ENCODE peak calls at places on chromosomes 5 and 9, in four cellular contexts. P is GM20000, I is neural crest cell, C is progenitor cell of endocrine pancreas. G is an unnamed sample.
A peak's percentile ranks its signal among the peaks of the same experiment; 100 is the strongest.

GRCh38 chr5:42811591-42812392 is at the start of gene SELENOP:
- DNase-seq in P (no peak), I (no peak), C (peak; percentile 23), G (peak; percentile 84)

GRCh38 chr5:124203308-124203707 is 543.1 kb downstream of the ZNF608 start:
- DNase-seq in P (no peak), I (no peak), C (no peak), G (no peak)

GRCh38 chr5:109281136-109281690 is 128.6 kb downstream of the PJA2 start:
- DNase-seq in P (no peak), I (no peak), C (no peak), G (no peak)

GRCh38 chr5:56055859-56056258 is 61.1 kb upstream of the IL6ST start:
- DNase-seq in P (no peak), I (no peak), C (no peak), G (no peak)

GRCh38 chr5:36722913-36723312 is 116.5 kb downstream of the SLC1A3 start:
- DNase-seq in P (no peak), I (no peak), C (no peak), G (peak; percentile 25)

GRCh38 chr9:136239135-136239962 is 6.3 kb downstream of the QSOX2 start:
- DNase-seq in P (no peak), I (no peak), C (no peak), G (no peak)

GRCh38 chr9:95048225-95049087 is 269.1 kb downstream of the FANCC start:
- DNase-seq in P (peak; percentile 93), I (peak; percentile 32), C (peak; percentile 37), G (peak; percentile 43)

GRCh38 chr9:976258-976804 is at the start of gene DMRT3:
- DNase-seq in P (no peak), I (peak; percentile 26), C (peak; percentile 48), G (no peak)

GRCh38 chr9:132662152-132662945 is 7.4 kb downstream of the DDX31 start:
- DNase-seq in P (no peak), I (no peak), C (no peak), G (no peak)

GRCh38 chr5:160894-161540 is 30.3 kb upstream of the LRRC14B start:
- DNase-seq in P (no peak), I (no peak), C (no peak), G (no peak)

GRCh38 chr9:126423022-126423708 is 96.5 kb downstream of the MVB12B start:
- DNase-seq in P (no peak), I (no peak), C (no peak), G (no peak)

GRCh38 chr5:168140256-168140655 is 151.2 kb upstream of the WWC1 start:
- DNase-seq in P (no peak), I (no peak), C (no peak), G (no peak)

GRCh38 chr5:17763301-17763700 is 129.0 kb downstream of the TAF11L14 start:
- DNase-seq in P (no peak), I (no peak), C (no peak), G (peak; percentile 43)

GRCh38 chr5:108028411-108028810 is 353.5 kb downstream of the FBXL17 start:
- DNase-seq in P (no peak), I (peak; percentile 18), C (no peak), G (peak; percentile 60)

GRCh38 chr5:51138164-51138563 is 245.1 kb upstream of the ISL1 start:
- DNase-seq in P (no peak), I (no peak), C (no peak), G (no peak)

GRCh38 chr5:170648546-170648945 is 135.0 kb upstream of the GABRP start:
- DNase-seq in P (no peak), I (no peak), C (no peak), G (peak; percentile 70)

GRCh38 chr9:120583958-120584369 is 4.0 kb upstream of the CDK5RAP2 start:
- DNase-seq in P (peak; percentile 28), I (peak; percentile 41), C (no peak), G (peak; percentile 75)

GRCh38 chr5:132498152-132498551 is 7.6 kb upstream of the IRF1 start:
- DNase-seq in P (no peak), I (no peak), C (no peak), G (no peak)

GRCh38 chr9:68501159-68501506 is 39.5 kb downstream of the TMEM252 start:
- DNase-seq in P (no peak), I (no peak), C (no peak), G (peak; percentile 35)

GRCh38 chr5:140883373-140883772 is 1.4 kb downstream of the PCDHA13 start:
- DNase-seq in P (peak; percentile 12), I (no peak), C (no peak), G (no peak)

GRCh38 chr9:135334953-135335460 is 144.6 kb upstream of the PPP1R26 start:
- DNase-seq in P (no peak), I (no peak), C (no peak), G (no peak)

GRCh38 chr5:138711816-138712215 is 41.4 kb upstream of the CTNNA1 start:
- DNase-seq in P (no peak), I (no peak), C (no peak), G (no peak)

GRCh38 chr5:170070556-170071412 is 34.9 kb upstream of the FOXI1 start:
- DNase-seq in P (no peak), I (peak; percentile 67), C (peak; percentile 47), G (peak; percentile 67)

GRCh38 chr5:128905225-128906110 is 59.8 kb upstream of the SLC27A6 start:
- DNase-seq in P (peak; percentile 46), I (peak; percentile 44), C (no peak), G (peak; percentile 83)

GRCh38 chr5:54874337-54875021 is 110.9 kb downstream of the ESM1 start:
- DNase-seq in P (no peak), I (no peak), C (no peak), G (peak; percentile 68)

GRCh38 chr5:154862766-154863165 is 4.3 kb downstream of the CNOT8 start:
- DNase-seq in P (no peak), I (no peak), C (no peak), G (peak; percentile 47)

GRCh38 chr9:71145179-71145578 is 23.8 kb upstream of the TRPM3 start:
- DNase-seq in P (no peak), I (no peak), C (no peak), G (peak; percentile 42)

GRCh38 chr5:149618581-149619248 is 37.4 kb downstream of the ARHGEF37 start:
- DNase-seq in P (peak; percentile 64), I (peak; percentile 36), C (no peak), G (peak; percentile 85)

GRCh38 chr9:134661299-134661698 is 19.7 kb downstream of the COL5A1 start:
- DNase-seq in P (no peak), I (no peak), C (no peak), G (no peak)

GRCh38 chr9:133732351-133733073 is 5.6 kb downstream of the SARDH start:
- DNase-seq in P (no peak), I (no peak), C (no peak), G (no peak)

GRCh38 chr9:3969846-3970245 is 330.0 kb downstream of the GLIS3 start:
- DNase-seq in P (no peak), I (no peak), C (no peak), G (no peak)

GRCh38 chr5:139631520-139632165 is 16.5 kb upstream of the CXXC5 start:
- DNase-seq in P (no peak), I (no peak), C (no peak), G (no peak)

GRCh38 chr5:7464182-7464581 is 68.2 kb downstream of the ADCY2 start:
- DNase-seq in P (no peak), I (no peak), C (no peak), G (no peak)

GRCh38 chr5:57884346-57885102 is 401.9 kb upstream of the ACTBL2 start:
- DNase-seq in P (no peak), I (no peak), C (no peak), G (no peak)

GRCh38 chr5:160167623-160168165 is 48.4 kb upstream of the PWWP2A start:
- DNase-seq in P (no peak), I (no peak), C (no peak), G (no peak)
- TF ChIP-seq CTCF in P (no peak), I (no peak), C (no peak), G (no peak)

GRCh38 chr5:176596069-176596656 is 13.8 kb downstream of the GPRIN1 start:
- DNase-seq in P (no peak), I (no peak), C (no peak), G (no peak)

GRCh38 chr5:176594554-176594953 is 15.4 kb downstream of the GPRIN1 start:
- DNase-seq in P (no peak), I (no peak), C (no peak), G (no peak)

GRCh38 chr5:176595386-176595943 is 14.5 kb downstream of the GPRIN1 start:
- DNase-seq in P (no peak), I (no peak), C (no peak), G (no peak)

GRCh38 chr5:176597417-176598389 is 12.3 kb downstream of the GPRIN1 start:
- DNase-seq in P (no peak), I (no peak), C (no peak), G (no peak)

GRCh38 chr5:176596689-176597416 is 13.1 kb downstream of the GPRIN1 start:
- DNase-seq in P (peak; percentile 88), I (no peak), C (peak; percentile 40), G (peak; percentile 37)
- TF ChIP-seq CTCF in P (peak; percentile 50), I (no peak), C (peak; percentile 47), G (peak; percentile 21)

DNA sequence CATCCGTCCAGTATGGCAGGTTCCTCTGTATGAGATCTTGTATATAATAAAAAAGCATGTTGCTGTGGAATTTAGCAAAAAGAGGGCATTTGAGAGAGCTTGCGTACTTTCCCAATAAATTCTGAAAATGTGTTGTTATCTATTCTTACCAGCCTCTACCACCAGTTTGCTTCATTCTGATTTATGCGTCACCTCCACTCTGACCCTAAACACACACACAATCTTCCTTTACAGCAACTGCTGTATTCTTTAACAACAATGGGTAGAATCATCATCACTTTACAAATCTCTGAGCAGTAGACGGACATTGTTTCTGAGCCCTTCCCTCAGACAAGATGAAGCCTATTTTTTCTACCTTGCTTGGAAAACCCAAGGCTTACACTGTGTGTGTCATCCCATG is 83.1 kb upstream of the RASA1 start:
- DNase-seq in P (no peak), I (no peak), C (no peak), G (no peak)
- TF ChIP-seq CTCF in P (no peak), I (no peak), C (no peak), G (no peak)

DNA sequence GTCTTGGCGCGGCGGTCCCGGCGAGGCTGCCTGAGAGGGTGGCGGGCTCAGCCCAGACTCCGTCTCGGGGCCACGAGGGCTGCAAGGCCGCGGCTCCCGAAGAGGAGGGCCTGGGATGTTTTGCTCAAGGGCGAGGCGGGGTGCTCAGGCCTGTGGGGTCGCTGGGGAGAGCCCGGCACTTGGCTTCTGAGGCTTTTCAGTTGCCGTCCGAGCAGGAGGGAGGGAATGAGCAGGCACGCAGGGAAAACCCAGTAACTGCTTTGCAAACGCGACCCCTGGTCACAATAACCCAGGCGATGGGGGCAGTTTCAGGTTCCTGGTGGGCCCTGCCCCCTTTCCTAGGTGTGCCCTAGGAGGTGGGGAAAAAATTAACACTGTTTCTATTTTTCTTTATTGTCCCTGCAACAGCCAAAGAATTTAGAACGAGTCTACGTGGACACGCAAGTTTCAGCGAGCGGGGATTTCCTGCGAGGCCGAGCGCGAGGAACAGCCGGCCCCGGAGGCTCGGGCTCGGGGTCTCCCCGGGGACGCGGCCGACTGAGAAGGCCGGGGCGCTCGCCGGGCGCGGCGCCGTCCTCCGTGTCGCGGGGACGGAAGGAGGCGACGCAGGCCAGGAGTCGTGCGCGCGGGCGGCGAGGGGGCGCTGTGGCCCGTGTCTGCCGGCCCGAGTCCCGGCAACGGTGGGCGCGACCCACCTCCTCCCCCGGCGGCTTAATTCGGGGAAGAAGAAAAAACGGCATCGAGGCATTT is 3.3 kb upstream of the IRX2 start:
- DNase-seq in P (no peak), I (peak; percentile 56), C (no peak), G (no peak)
- TF ChIP-seq CTCF in P (no peak), I (peak; percentile 59), C (peak; percentile 56), G (no peak)

G was measured in choroid plexus epithelial cell.